ENCODE peak calls at places on chromosome 16, in ten cellular contexts. C is stimulated activated CD4-positive, alpha-beta T cell treated with anti-CD3 and anti-CD28 coated beads, Interleukin-1b, Interleukin-23, amount 100 ng/mL, for 1 hour; P is cardiac fibroblast; J is HT-29; I is HuH-7.5; E is activated CD8-positive, alpha-beta T cell treated with anti-CD3 and anti-CD28 coated beads for 36 hours; H is fibroblast of the conjunctiva; U is aorta; M is activated naive CD4-positive, alpha-beta T cell; L is EL. B is an unnamed sample.
A peak's percentile ranks its signal among the peaks of the same experiment; 100 is the strongest.

GRCh38 chr16:87076950-87077749 is 240.0 kb downstream of the C16orf95 start:
- DNase-seq in C (no peak), P (peak; percentile 66), J (peak; percentile 49), I (peak; percentile 64), E (peak; percentile 69), H (peak; percentile 23), U (peak; percentile 81), M (no peak), L (peak; percentile 74), B (peak; percentile 67)

GRCh38 chr16:57651344-57652333 is 16.5 kb upstream of the ADGRG3 start:
- DNase-seq in C (no peak), P (no peak), J (no peak), I (no peak), E (peak; percentile 44), H (no peak), U (no peak), M (no peak), L (no peak), B (no peak)

GRCh38 chr16:65070831-65071230 is 51.0 kb downstream of the CDH11 start:
- DNase-seq in C (no peak), P (peak; percentile 95), J (peak; percentile 12), I (no peak), E (no peak), H (peak; percentile 89), U (peak; percentile 62), M (no peak), L (peak; percentile 98), B (peak; percentile 83)

GRCh38 chr16:3998793-3999478 is 117.3 kb downstream of the ADCY9 start:
- DNase-seq in C (no peak), P (peak; percentile 80), J (no peak), I (no peak), E (no peak), H (no peak), U (peak; percentile 18), M (no peak), L (peak; percentile 65), B (no peak)

GRCh38 chr16:86259499-86259898 is 250.8 kb upstream of the FOXF1 start:
- DNase-seq in C (no peak), P (no peak), J (no peak), I (no peak), E (no peak), H (no peak), U (no peak), M (no peak), L (no peak), B (no peak)

GRCh38 chr16:84854759-84855158 is 35.0 kb downstream of the CRISPLD2 start:
- DNase-seq in C (no peak), P (no peak), J (no peak), I (no peak), E (no peak), H (no peak), U (no peak), M (no peak), L (peak; percentile 45), B (no peak)

GRCh38 chr16:31460582-31461002 is 1.3 kb downstream of the ARMC5 start:
- DNase-seq in C (no peak), P (peak; percentile 75), J (no peak), I (no peak), E (peak; percentile 32), H (peak; percentile 67), U (no peak), M (no peak), L (peak; percentile 45), B (peak; percentile 56)

GRCh38 chr16:56348168-56349085 is 76.9 kb downstream of the AMFR start:
- DNase-seq in C (no peak), P (no peak), J (no peak), I (no peak), E (no peak), H (no peak), U (peak; percentile 32), M (no peak), L (peak; percentile 19), B (no peak)

GRCh38 chr16:49466529-49466831 is 92.9 kb downstream of the C16orf78 start:
- DNase-seq in C (no peak), P (no peak), J (no peak), I (no peak), E (no peak), H (no peak), U (no peak), M (no peak), L (no peak), B (no peak)

GRCh38 chr16:67546761-67547422 is 15.4 kb upstream of the CTCF start:
- DNase-seq in C (peak; percentile 62), P (peak; percentile 82), J (peak; percentile 95), I (peak; percentile 94), E (peak; percentile 79), H (peak; percentile 47), U (peak; percentile 76), M (peak; percentile 74), L (peak; percentile 66), B (peak; percentile 76)

GRCh38 chr16:77993111-77993571 is 29.2 kb upstream of the CLEC3A start:
- DNase-seq in C (no peak), P (no peak), J (peak; percentile 12), I (no peak), E (no peak), H (peak; percentile 54), U (no peak), M (no peak), L (no peak), B (no peak)

GRCh38 chr16:58236831-58237230 is 38.9 kb upstream of the CSNK2A2 start:
- DNase-seq in C (no peak), P (no peak), J (no peak), I (no peak), E (no peak), H (no peak), U (no peak), M (no peak), L (no peak), B (no peak)

GRCh38 chr16:21205303-21205702 is 6.1 kb downstream of the ZP2 start:
- DNase-seq in C (no peak), P (no peak), J (no peak), I (no peak), E (no peak), H (no peak), U (no peak), M (no peak), L (no peak), B (no peak)

GRCh38 chr16:2751577-2752034 is 832 bp upstream of the SRRM2 start:
- DNase-seq in C (no peak), P (no peak), J (no peak), I (peak; percentile 89), E (no peak), H (no peak), U (no peak), M (no peak), L (no peak), B (peak; percentile 19)

GRCh38 chr16:89319883-89320716 is 102.6 kb downstream of the ZNF778 start:
- DNase-seq in C (no peak), P (peak; percentile 73), J (peak; percentile 35), I (peak; percentile 76), E (peak; percentile 71), H (no peak), U (peak; percentile 82), M (no peak), L (peak; percentile 91), B (peak; percentile 18)

GRCh38 chr16:47904691-47905090 is 251.1 kb downstream of the ABCC12 start:
- DNase-seq in C (no peak), P (no peak), J (no peak), I (no peak), E (no peak), H (no peak), U (no peak), M (no peak), L (no peak), B (no peak)

GRCh38 chr16:9042943-9043680 is 48.3 kb upstream of the HAPSTR1 start:
- DNase-seq in C (no peak), P (peak; percentile 59), J (no peak), I (no peak), E (no peak), H (peak; percentile 18), U (no peak), M (no peak), L (peak; percentile 79), B (no peak)

GRCh38 chr16:10770907-10771306 is 27.3 kb downstream of the NUBP1 start:
- DNase-seq in C (no peak), P (peak; percentile 36), J (no peak), I (no peak), E (no peak), H (peak; percentile 9), U (no peak), M (no peak), L (no peak), B (no peak)

GRCh38 chr16:4410335-4411075 is 5.9 kb downstream of the CORO7 start:
- DNase-seq in C (no peak), P (peak; percentile 92), J (no peak), I (no peak), E (no peak), H (peak; percentile 70), U (peak; percentile 35), M (no peak), L (peak; percentile 90), B (peak; percentile 8)

GRCh38 chr16:1258218-1258587 is 2.3 kb downstream of the TPSD1 start:
- DNase-seq in C (no peak), P (no peak), J (no peak), I (no peak), E (no peak), H (no peak), U (no peak), M (no peak), L (no peak), B (no peak)

GRCh38 chr16:47142469-47143328 is 1.0 kb downstream of the NETO2 start:
- DNase-seq in C (no peak), P (peak; percentile 38), J (peak; percentile 23), I (peak; percentile 37), E (peak; percentile 27), H (no peak), U (peak; percentile 50), M (peak; percentile 4), L (peak; percentile 42), B (peak; percentile 16)

GRCh38 chr16:17375388-17376304 is 95.1 kb downstream of the XYLT1 start:
- DNase-seq in C (no peak), P (no peak), J (no peak), I (no peak), E (no peak), H (no peak), U (no peak), M (no peak), L (no peak), B (peak; percentile 37)

GRCh38 chr16:75263291-75263962 is 12.0 kb upstream of the BCAR1 start:
- DNase-seq in C (no peak), P (no peak), J (no peak), I (no peak), E (no peak), H (no peak), U (peak; percentile 62), M (no peak), L (no peak), B (no peak)

GRCh38 chr16:69270395-69270794 is 40.8 kb upstream of the VPS4A start:
- DNase-seq in C (no peak), P (peak; percentile 20), J (no peak), I (no peak), E (no peak), H (no peak), U (no peak), M (no peak), L (no peak), B (no peak)

GRCh38 chr16:74570412-74571301 is 36.3 kb downstream of the GLG1 start:
- DNase-seq in C (no peak), P (no peak), J (no peak), I (peak; percentile 72), E (no peak), H (no peak), U (no peak), M (no peak), L (no peak), B (no peak)